ENCODE peak calls at places on chromosomes 16 and 17, in nine cellular contexts. U is nephron progenitor cell, A is Calu3, Z is psoas muscle, W is RWPE1, V is GM13976, P is brain microvascular endothelial cell, C is endothelial cell, F is WTC11. T is an unnamed sample.

GRCh38 chr17:79810138-79811027 is 13.5 kb upstream of the CBX8 start:
- DNase-seq in U (peak), A (peak), Z (peak), W (peak), V (peak), P (peak), C (peak), F (peak), T (peak)

GRCh38 chr16:70601576-70602575 is 44.5 kb upstream of the IL34 start:
- DNase-seq in U (no peak), A (no peak), Z (no peak), W (no peak), V (no peak), P (peak), C (no peak), F (no peak), T (no peak)

GRCh38 chr16:86228713-86229112 is 281.6 kb upstream of the FOXF1 start:
- DNase-seq in U (no peak), A (no peak), Z (no peak), W (no peak), V (no peak), P (no peak), C (no peak), F (no peak), T (no peak)

GRCh38 chr17:72977768-72978417 is 114.6 kb downstream of the SLC39A11 start:
- DNase-seq in U (no peak), A (peak), Z (no peak), W (no peak), V (no peak), P (peak), C (no peak), F (no peak), T (no peak)

GRCh38 chr16:324451-325334 is 27.8 kb downstream of the AXIN1 start:
- DNase-seq in U (no peak), A (no peak), Z (no peak), W (no peak), V (peak), P (no peak), C (no peak), F (peak), T (no peak)

GRCh38 chr17:36602924-36603384 is 1.6 kb downstream of the MRM1 start:
- DNase-seq in U (peak), A (peak), Z (peak), W (peak), V (peak), P (peak), C (peak), F (peak), T (peak)

GRCh38 chr17:1347681-1348318 is 52.2 kb downstream of the YWHAE start:
- DNase-seq in U (no peak), A (no peak), Z (peak), W (no peak), V (no peak), P (no peak), C (no peak), F (no peak), T (no peak)

GRCh38 chr17:4407851-4408250 is 25.9 kb upstream of the SPNS3 start:
- DNase-seq in U (no peak), A (no peak), Z (no peak), W (no peak), V (no peak), P (no peak), C (no peak), F (no peak), T (no peak)

GRCh38 chr17:32627233-32628008 is 140.6 kb downstream of the CDK5R1 start:
- DNase-seq in U (peak), A (no peak), Z (no peak), W (no peak), V (no peak), P (peak), C (no peak), F (peak), T (peak)

GRCh38 chr17:18946536-18946935 is 5.4 kb upstream of the SLC5A10 start:
- DNase-seq in U (no peak), A (no peak), Z (no peak), W (no peak), V (no peak), P (no peak), C (no peak), F (no peak), T (no peak)

GRCh38 chr17:30990458-30990857 is 19.6 kb downstream of the RNF135 start:
- DNase-seq in U (no peak), A (no peak), Z (no peak), W (no peak), V (no peak), P (no peak), C (no peak), F (no peak), T (no peak)

GRCh38 chr17:30996481-30996880 is 25.6 kb downstream of the RNF135 start:
- DNase-seq in U (no peak), A (no peak), Z (no peak), W (no peak), V (no peak), P (no peak), C (no peak), F (no peak), T (no peak)

GRCh38 chr17:30997270-30997669 is 26.4 kb downstream of the RNF135 start:
- DNase-seq in U (no peak), A (no peak), Z (no peak), W (no peak), V (no peak), P (no peak), C (no peak), F (no peak), T (no peak)

GRCh38 chr17:30995347-30995746 is 24.5 kb downstream of the RNF135 start:
- DNase-seq in U (no peak), A (no peak), Z (no peak), W (no peak), V (no peak), P (no peak), C (no peak), F (no peak), T (no peak)

DNA sequence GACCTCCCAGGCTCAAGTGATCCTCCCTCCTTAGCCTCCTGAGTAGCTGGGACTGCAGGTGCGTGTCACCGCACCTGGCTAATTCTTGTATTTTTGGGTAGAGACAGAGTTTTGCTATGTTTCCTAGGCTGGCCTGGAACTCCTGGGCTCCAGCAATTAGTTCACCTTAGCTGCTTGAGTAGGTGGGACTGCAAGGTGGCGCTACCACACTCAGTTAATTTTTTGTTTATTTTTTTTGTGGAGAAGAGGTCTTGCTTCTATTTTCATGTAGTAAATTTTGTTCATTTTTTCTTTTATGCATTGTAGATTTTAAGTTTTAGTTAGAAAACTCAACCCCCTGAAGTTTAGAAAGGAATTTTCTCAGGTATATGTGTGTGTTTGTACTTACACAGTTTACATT is 21.7 kb downstream of the RNF135 start:
- DNase-seq in U (no peak), A (no peak), Z (no peak), W (no peak), V (no peak), P (no peak), C (no peak), F (no peak), T (no peak)
- TF ChIP-seq CTCF in U (no peak), A (no peak), Z (no peak), W (no peak), V (no peak), P (peak), C (no peak), F (no peak), T (no peak)

GRCh38 chr17:44623070-44623725 is 33.1 kb upstream of the MEIOC start:
- DNase-seq in U (no peak), A (no peak), Z (no peak), W (no peak), V (no peak), P (no peak), C (no peak), F (no peak), T (no peak)
- TF ChIP-seq CTCF in U (no peak), A (no peak), Z (no peak), W (no peak), V (no peak), P (peak), C (no peak), F (no peak), T (no peak)

GRCh38 chr16:19659554-19659953 is 58.5 kb downstream of the KNOP1 start:
- DNase-seq in U (no peak), A (no peak), Z (no peak), W (no peak), V (no peak), P (no peak), C (no peak), F (no peak), T (no peak)
- TF ChIP-seq CTCF in U (no peak), A (no peak), Z (no peak), W (no peak), V (no peak), P (no peak), C (no peak), F (no peak), T (no peak)

DNA sequence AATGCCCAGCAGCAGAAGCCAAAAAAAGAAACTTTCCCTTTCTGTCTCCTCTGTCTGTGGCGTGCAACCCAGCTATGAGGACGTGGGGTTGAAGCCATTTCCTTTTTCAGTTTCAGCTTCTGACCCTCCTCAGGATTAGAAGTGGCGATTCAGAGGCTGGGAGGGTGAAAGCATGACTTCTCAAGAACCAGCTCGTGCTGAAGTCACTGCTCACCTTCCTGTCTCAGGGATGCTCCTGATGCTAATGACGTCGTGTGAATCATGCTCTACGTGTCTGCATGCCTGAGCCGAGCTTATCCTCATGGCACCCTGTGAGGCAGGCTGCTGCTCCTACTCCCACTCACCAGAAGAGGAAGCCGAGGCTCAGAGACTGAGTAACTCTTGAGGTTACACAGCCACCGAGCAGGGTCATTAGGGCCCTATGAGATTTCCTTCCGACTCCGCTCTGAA is 5.7 kb upstream of the LPO start:
- DNase-seq in U (no peak), A (no peak), Z (no peak), W (no peak), V (peak), P (peak), C (no peak), F (peak), T (no peak)
- TF ChIP-seq CTCF in U (no peak), A (no peak), Z (no peak), W (no peak), V (no peak), P (peak), C (no peak), F (no peak), T (no peak)

DNA sequence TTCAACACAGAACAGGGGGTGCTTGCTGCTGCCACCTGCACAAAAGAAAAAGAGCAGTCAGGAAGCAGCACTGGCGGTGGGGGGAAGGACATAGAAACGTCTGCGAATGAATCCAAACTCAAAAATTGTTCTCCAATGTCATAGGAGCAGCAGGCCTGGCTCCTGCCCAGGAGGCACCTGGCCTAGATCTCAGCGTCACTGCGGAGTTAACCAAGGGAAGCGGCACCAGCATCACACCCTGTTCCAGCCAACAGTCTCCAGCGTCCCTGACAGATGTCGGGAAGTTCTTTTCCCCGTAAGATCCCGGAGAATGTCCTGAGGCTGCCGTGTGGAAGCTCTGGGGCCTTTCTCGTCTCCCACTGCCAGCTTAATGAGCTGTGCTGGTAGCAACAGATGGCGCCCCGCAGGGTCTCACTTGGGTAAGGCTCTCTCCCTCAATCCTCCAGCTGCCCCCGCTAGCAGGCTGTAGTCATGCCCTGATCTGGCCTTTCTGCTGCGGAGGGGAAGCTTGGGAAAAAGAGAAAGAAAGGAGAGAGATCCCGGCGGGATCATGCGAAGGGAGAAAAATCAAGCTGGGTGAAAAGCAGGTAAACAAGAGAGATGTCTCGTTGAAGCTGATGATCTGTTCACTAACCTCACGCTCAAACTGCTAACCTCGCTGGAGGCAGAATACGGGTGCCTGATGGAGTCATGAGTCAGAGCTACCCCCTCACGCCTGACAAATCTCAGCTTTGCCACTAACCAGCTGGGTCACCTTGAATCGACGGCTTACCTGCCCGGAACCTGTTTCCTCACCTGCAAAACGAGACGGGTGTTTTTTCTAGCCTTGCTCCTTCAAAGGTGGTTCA is 57.4 kb downstream of the MARCHF10 start:
- DNase-seq in U (peak), A (no peak), Z (no peak), W (peak), V (no peak), P (no peak), C (no peak), F (peak), T (peak)
- TF ChIP-seq CTCF in U (no peak), A (no peak), Z (no peak), W (no peak), V (no peak), P (no peak), C (no peak), F (no peak), T (no peak)

DNA sequence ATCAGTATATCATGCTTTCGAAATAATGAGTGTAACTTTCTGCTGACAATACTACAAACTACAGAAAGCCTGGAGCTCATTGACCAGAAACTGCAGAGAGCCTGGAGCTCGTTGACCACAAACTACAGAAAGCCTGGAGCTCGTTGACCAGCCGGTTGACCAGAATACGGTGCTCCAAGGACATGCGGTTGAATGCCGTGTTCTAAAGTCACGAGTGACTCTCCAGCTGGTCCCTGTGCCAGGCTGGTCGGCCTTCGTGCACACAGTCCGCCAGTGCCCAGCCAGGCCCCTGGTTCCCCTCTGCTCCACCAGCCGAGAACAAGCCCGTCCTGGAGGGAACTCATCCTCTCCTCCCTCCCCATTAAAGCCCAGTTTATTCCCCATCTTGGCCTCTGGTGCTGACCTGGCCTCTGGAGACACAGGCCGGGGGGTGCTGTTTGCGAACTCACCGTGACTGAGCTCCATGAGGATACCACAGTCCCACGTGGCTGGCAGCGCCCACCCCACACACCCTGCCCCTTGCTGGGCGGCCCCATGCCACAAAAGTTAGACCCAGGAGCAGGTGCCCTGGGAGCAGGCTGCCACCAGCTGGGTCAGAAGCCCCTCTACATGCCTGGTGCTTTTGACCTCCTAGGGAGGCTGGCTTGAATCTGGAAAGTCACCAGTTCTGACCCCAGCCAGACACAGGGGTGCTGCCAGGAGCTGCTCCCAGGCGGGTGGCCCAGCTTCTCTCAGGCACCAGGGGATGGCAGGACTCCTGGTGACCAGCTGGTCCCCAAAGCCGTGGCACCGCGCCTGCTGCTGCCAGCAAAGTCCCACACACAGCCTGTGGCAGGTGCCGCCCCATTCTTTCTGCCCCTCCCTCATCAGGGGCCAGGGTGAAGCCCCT is 15.5 kb upstream of the CDH15 start:
- DNase-seq in U (no peak), A (no peak), Z (no peak), W (no peak), V (no peak), P (no peak), C (no peak), F (no peak), T (no peak)
- TF ChIP-seq CTCF in U (no peak), A (no peak), Z (no peak), W (no peak), V (no peak), P (no peak), C (no peak), F (no peak), T (no peak)

T was measured in glutamatergic neuron.